ENCODE peak calls at places on chromosome 18, in six cellular contexts. B is omental fat pad, A is NCI-H748 treated with DMSO at 0.1 percent for 48 hours, O is SHP77, Y is mucosa of gallbladder, L is neural crest cell. E is an unnamed sample.

GRCh38 chr18:64287926-64288325 is 139.0 kb upstream of the LINC00305 start:
- DNase-seq in L (no peak), Y (no peak), O (no peak), B (no peak), A (no peak), E (no peak)

GRCh38 chr18:3524706-3525105 is 74.7 kb downstream of the TGIF1 start:
- DNase-seq in Y (no peak), O (no peak), A (no peak), B (no peak), L (no peak), E (no peak)

GRCh38 chr18:59846814-59847490 is 52.8 kb upstream of the PMAIP1 start:
- DNase-seq in A (no peak), O (no peak), Y (peak; percentile 57), L (no peak), B (no peak), E (peak; percentile 73)

GRCh38 chr18:48947583-48947982 is 3.2 kb downstream of the SMAD7 start:
- DNase-seq in B (no peak), Y (no peak), O (no peak), L (no peak), A (no peak), E (peak; percentile 53)

GRCh38 chr18:35755369-35755768 is 173.8 kb downstream of the GALNT1 start:
- DNase-seq in A (no peak), Y (no peak), L (no peak), B (no peak), O (no peak), E (no peak)

GRCh38 chr18:33706391-33706790 is 128.4 kb downstream of the ASXL3 start:
- DNase-seq in A (no peak), L (no peak), Y (no peak), B (no peak), O (no peak), E (peak; percentile 14)

GRCh38 chr18:69968073-69968472 is 20.4 kb upstream of the CD226 start:
- DNase-seq in O (peak; percentile 53), A (peak; percentile 54), B (no peak), L (no peak), Y (no peak), E (no peak)

GRCh38 chr18:13809025-13809384 is 14.9 kb upstream of the MC5R start:
- DNase-seq in L (no peak), Y (peak; percentile 90), B (no peak), A (no peak), O (no peak), E (peak; percentile 39)

GRCh38 chr18:44325903-44326650 is 354.6 kb upstream of the SETBP1 start:
- DNase-seq in O (peak; percentile 6), L (peak; percentile 51), B (peak; percentile 70), A (peak; percentile 71), Y (peak; percentile 65), E (peak; percentile 78)

GRCh38 chr18:51425889-51426288 is 228.4 kb upstream of the MEX3C start:
- DNase-seq in B (no peak), L (no peak), A (no peak), Y (peak; percentile 45), O (no peak), E (peak; percentile 30)

GRCh38 chr18:36176739-36177138 is 10.6 kb upstream of the MOCOS start:
- DNase-seq in A (no peak), Y (no peak), O (no peak), B (no peak), L (no peak), E (peak; percentile 89)

GRCh38 chr18:40902436-40902835 is 1052.6 kb upstream of the PIK3C3 start:
- DNase-seq in A (no peak), O (no peak), L (no peak), B (no peak), Y (no peak), E (peak; percentile 25)

GRCh38 chr18:48545690-48546365 is 7.0 kb downstream of the CTIF start:
- DNase-seq in O (peak; percentile 85), Y (peak; percentile 19), B (no peak), L (peak; percentile 59), A (peak; percentile 7), E (peak; percentile 89)

GRCh38 chr18:28115149-28115550 is 61.8 kb downstream of the CDH2 start:
- DNase-seq in L (no peak), Y (no peak), A (no peak), O (no peak), B (no peak), E (peak; percentile 55)

GRCh38 chr18:7885763-7886295 is 318.7 kb downstream of the PTPRM start:
- DNase-seq in L (no peak), B (no peak), Y (no peak), A (no peak), O (no peak), E (no peak)

GRCh38 chr18:36912887-36913286 is 84.0 kb downstream of the KIAA1328 start:
- DNase-seq in B (no peak), O (no peak), L (no peak), Y (no peak), A (no peak), E (no peak)

GRCh38 chr18:44181951-44182350 is 498.7 kb upstream of the SETBP1 start:
- DNase-seq in B (no peak), A (no peak), L (no peak), O (no peak), Y (no peak), E (peak; percentile 71)

GRCh38 chr18:70380915-70381896 is 92.4 kb downstream of the SOCS6 start:
- DNase-seq in L (peak; percentile 42), O (peak; percentile 19), B (no peak), A (peak; percentile 95), Y (peak; percentile 73), E (peak; percentile 55)

GRCh38 chr18:24878289-24878688 is 417.9 kb downstream of the HRH4 start:
- DNase-seq in L (peak; percentile 30), A (peak; percentile 65), B (no peak), Y (no peak), O (peak; percentile 3), E (peak; percentile 39)

GRCh38 chr18:65221736-65222135 is 529.1 kb upstream of the CDH7 start:
- DNase-seq in O (peak; percentile 76), Y (no peak), B (no peak), A (peak; percentile 93), L (no peak), E (no peak)

GRCh38 chr18:46346213-46346612 is 242.0 kb downstream of the HAUS1 start:
- DNase-seq in L (no peak), Y (no peak), A (no peak), B (no peak), O (no peak), E (no peak)

GRCh38 chr18:49650426-49650891 is 88.6 kb downstream of the LIPG start:
- DNase-seq in O (no peak), Y (no peak), A (no peak), B (no peak), L (no peak), E (peak; percentile 39)

GRCh38 chr18:46378864-46379207 is 274.7 kb downstream of the HAUS1 start:
- DNase-seq in Y (no peak), L (no peak), A (no peak), O (no peak), B (no peak), E (no peak)

GRCh38 chr18:79736230-79736629 is 56.6 kb downstream of the CTDP1 start:
- DNase-seq in B (no peak), L (no peak), A (no peak), Y (no peak), O (no peak), E (no peak)

GRCh38 chr18:48468151-48468550 is 59.0 kb upstream of the ZBTB7C start:
- DNase-seq in B (no peak), A (no peak), L (no peak), O (no peak), Y (no peak), E (no peak)

GRCh38 chr18:321839-322467 is 54.1 kb upstream of the THOC1 start:
- DNase-seq in A (no peak), B (no peak), O (no peak), Y (no peak), L (no peak), E (no peak)